ENCODE peak calls at places on chromosomes 16 and 17, in five cellular contexts. W is H9, Q is neuronal stem cell, M is mesenchymal stem cell, H is IMR-90. J is an unnamed sample.

GRCh38 chr17:31534223-31534888 is 142.9 kb downstream of the RAB11FIP4 start:
- DNase-seq in M (no peak), W (no peak), Q (no peak), H (peak; percentile 22), J (peak; percentile 66)

GRCh38 chr17:58323420-58324408 is 4.9 kb downstream of the TSPOAP1 start:
- DNase-seq in M (no peak), H (no peak), Q (no peak), W (no peak), J (no peak)

GRCh38 chr16:13453325-13453724 is 466.6 kb upstream of the ERCC4 start:
- DNase-seq in M (no peak), H (no peak), Q (no peak), W (no peak), J (no peak)

GRCh38 chr17:60641810-60642220 is 35.8 kb upstream of the BCAS3 start:
- DNase-seq in M (peak; percentile 91), W (peak; percentile 79), H (peak; percentile 85), Q (peak; percentile 20), J (peak; percentile 80)

GRCh38 chr17:31269597-31269996 is 27.4 kb downstream of the OMG start:
- DNase-seq in M (peak; percentile 97), H (peak; percentile 97), Q (no peak), W (peak; percentile 65), J (peak; percentile 96)

GRCh38 chr17:53253956-53254597 is 568.6 kb upstream of the KIF2B start:
- DNase-seq in H (no peak), M (no peak), Q (no peak), W (no peak), J (no peak)

GRCh38 chr17:39618252-39618913 is 8.4 kb upstream of the PPP1R1B start:
- DNase-seq in H (no peak), M (peak; percentile 26), W (no peak), Q (no peak), J (no peak)

GRCh38 chr16:70656065-70656711 is 9.8 kb downstream of the IL34 start:
- DNase-seq in M (no peak), H (no peak), W (no peak), Q (no peak), J (no peak)

GRCh38 chr17:73311781-73312641 is at the start of gene CDC42EP4:
- DNase-seq in M (peak; percentile 96), H (peak; percentile 91), Q (peak; percentile 90), W (peak; percentile 99), J (peak; percentile 97)

GRCh38 chr16:21217121-21217520 is 5.7 kb upstream of the ZP2 start:
- DNase-seq in Q (no peak), H (no peak), W (no peak), M (no peak), J (no peak)

GRCh38 chr16:89115216-89115949 is 21.7 kb downstream of the ACSF3 start:
- DNase-seq in W (no peak), Q (no peak), M (no peak), H (no peak), J (no peak)

GRCh38 chr17:6159541-6160187 is 89.5 kb downstream of the WSCD1 start:
- DNase-seq in Q (no peak), M (no peak), H (no peak), W (peak; percentile 21), J (no peak)

GRCh38 chr17:82098169-82098938 is at the start of gene FASN:
- DNase-seq in H (peak; percentile 93), W (peak; percentile 97), Q (peak; percentile 95), M (peak; percentile 95), J (peak; percentile 97)
- H3K27ac ChIP-seq in H (peak within 1 kb of the TSS; percentile 94), W (no peak within 1 kb of the TSS), Q (peak within 1 kb of the TSS; percentile 100), M (peak within 1 kb of the TSS; percentile 62), J (peak within 1 kb of the TSS; percentile 97)

DNA sequence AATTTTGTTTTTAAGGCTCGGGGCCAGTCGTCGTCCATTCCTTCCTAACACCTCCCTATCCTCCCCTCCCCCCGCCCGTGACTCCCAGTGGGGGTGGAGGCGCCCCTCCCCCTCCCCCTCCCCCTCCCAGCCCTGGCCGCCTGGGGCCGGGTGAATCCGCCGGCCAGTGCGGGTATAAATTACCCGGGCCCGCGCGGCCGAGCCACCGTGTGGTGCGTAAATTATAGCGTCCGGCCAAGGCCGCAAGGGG is 2.0 kb upstream of the GSE1 start:
- DNase-seq in W (no peak), M (peak; percentile 46), Q (no peak), H (no peak), J (no peak)
- H4K8ac ChIP-seq in W (no peak overlapping the region), M (peak overlapping the region; percentile 94), Q (no peak overlapping the region), H (no peak overlapping the region), J (no peak overlapping the region)

GRCh38 chr17:65855675-65856074 is 294.2 kb upstream of the AXIN2 start:
- DNase-seq in W (no peak), Q (no peak), M (no peak), H (no peak), J (no peak)

GRCh38 chr17:65851965-65852736 is 290.7 kb upstream of the AXIN2 start:
- DNase-seq in M (no peak), Q (no peak), W (no peak), H (no peak), J (no peak)

GRCh38 chr17:65857713-65858112 is 296.3 kb upstream of the AXIN2 start:
- DNase-seq in M (no peak), W (no peak), H (no peak), Q (no peak), J (no peak)

GRCh38 chr17:65855245-65855644 is 293.8 kb upstream of the AXIN2 start:
- DNase-seq in Q (no peak), W (no peak), H (peak; percentile 45), M (no peak), J (peak; percentile 89)

DNA sequence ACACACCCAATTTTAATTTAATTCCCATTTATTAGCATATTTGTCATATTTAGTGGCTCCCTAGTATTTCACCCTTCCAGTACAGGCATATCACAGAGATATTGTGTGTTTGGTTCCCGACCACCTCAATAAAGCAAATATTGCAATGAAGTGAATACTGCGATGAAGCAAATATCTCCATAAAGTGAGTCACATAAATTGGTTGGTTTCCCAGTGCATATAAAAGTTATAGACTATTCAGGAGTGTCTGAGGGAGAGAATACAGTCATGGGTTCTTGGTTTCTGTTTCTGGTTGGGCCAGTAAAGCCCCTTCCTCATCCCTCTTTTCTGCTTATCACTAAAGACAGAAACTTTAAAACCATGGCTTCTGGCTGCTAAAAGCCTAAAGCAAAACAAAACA is 295.4 kb upstream of the AXIN2 start:
- DNase-seq in Q (no peak), M (no peak), H (peak; percentile 22), W (no peak), J (no peak)
- H3K4me2 ChIP-seq in Q (no peak overlapping the region), M (no peak overlapping the region), H (no peak overlapping the region), W (no peak overlapping the region), J (no peak overlapping the region)

DNA sequence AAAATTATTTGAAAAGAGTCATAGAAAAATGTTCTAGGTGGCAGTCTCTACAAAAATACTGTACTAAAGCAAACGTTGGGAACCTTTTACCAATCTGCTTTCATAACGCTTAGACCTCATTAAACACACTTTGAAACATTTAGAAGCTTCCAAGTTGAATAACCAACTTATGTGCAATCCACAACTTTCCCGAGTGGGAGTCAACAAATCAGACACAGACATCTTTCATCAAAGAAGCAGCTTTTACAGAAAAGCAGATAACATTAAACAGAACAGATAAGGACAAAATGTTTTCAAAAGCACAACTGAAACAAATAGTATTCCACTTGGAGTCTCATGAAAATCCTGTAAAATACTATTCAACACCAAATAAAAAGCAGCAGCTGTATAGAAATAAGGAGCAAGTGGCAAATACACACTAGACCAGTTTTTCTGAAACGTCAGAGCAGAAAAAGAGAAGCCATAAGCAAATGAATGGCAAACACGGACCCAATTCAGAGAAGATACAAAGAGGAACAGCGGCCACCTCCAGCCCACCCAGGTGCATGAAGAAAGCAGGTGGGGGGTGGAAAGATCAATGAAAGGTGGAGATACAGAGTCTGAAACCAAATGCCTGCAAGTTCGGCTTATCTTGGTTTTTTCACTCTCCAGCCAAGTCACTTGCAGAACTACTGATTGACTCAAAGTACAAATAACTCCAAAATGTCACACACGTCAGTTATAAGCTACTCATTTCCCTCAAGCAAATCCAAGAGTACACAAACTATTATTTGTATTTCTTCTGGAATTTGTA is 18.4 kb upstream of the FBF1 start:
- DNase-seq in H (no peak), Q (no peak), W (no peak), M (no peak), J (peak; percentile 76)
- H3K27ac ChIP-seq in H (no peak overlapping the region), Q (no peak overlapping the region), W (no peak overlapping the region), M (no peak overlapping the region), J (peak overlapping the region; percentile 28)

DNA sequence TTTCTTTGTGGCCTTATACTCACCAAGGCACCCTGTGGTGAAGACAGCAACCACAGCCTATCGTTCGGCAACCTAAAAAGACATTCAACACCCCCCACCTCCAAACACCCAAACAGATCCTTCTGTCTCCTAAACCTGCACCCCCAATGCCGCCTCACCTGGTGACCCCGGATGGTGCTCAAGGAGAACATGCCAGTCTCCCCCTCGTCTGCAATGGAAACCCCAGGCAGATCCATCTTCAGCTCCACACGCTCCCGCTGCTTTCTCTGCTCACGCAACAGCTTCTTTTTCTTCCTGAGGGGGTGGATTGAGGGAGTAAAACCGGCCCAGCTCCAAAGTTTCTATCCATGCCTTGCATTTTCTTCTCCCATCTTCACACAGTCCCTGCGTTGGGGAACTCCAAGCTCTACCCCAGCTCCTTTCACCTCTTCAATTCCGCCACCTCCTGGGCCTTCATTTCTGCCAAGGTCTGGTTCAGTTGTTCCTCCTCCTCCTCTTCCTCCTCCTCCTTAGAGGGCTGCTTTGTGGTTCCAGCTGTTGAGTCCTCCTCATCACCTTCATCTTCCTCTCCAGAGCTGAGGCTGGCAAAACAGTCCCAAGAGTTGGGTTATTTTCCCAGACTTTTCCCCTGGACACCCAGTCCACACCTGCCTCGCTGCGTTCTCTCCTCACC is 3.4 kb upstream of the PSMC5 start:
- DNase-seq in W (no peak), Q (no peak), H (no peak), M (no peak), J (no peak)
- H4K8ac ChIP-seq in W (no peak overlapping the region), Q (no peak overlapping the region), H (no peak overlapping the region), M (no peak overlapping the region), J (no peak overlapping the region)

GRCh38 chr16:80910434-80910833 is 96.3 kb downstream of the CMC2 start:
- DNase-seq in Q (no peak), M (no peak), W (no peak), H (no peak), J (no peak)

GRCh38 chr16:80913397-80913796 is 93.3 kb downstream of the CMC2 start:
- DNase-seq in H (no peak), M (no peak), W (no peak), Q (no peak), J (no peak)

GRCh38 chr16:80915079-80915450 is 91.6 kb downstream of the CMC2 start:
- DNase-seq in Q (no peak), W (no peak), M (no peak), H (no peak), J (no peak)

GRCh38 chr16:80914379-80915078 is 92.2 kb downstream of the CMC2 start:
- DNase-seq in Q (no peak), M (no peak), H (no peak), W (no peak), J (no peak)

DNA sequence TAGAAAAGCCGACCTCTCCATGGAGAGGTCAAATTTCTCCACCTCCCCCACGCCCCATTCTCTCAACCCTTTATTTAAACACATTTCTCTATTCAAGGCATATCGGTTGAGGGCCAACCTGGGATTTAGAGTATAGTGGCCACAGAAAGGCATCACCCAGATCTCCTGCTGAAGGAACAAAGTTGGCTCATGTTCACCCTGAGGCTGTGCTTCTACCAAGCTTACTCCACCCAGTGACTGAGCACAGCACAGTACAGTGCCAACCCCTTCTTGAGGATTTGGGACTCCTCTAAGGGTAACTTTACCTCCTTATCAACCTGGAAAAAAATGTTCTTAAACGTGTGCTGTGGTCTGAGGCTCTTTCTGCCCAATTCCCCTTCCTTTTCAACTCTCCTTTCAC is 94.0 kb downstream of the CMC2 start:
- DNase-seq in Q (no peak), W (no peak), H (no peak), M (no peak), J (no peak)
- H3K4me2 ChIP-seq in Q (no peak overlapping the region), W (no peak overlapping the region), H (no peak overlapping the region), M (no peak overlapping the region), J (no peak overlapping the region)

GRCh38 chr16:5349661-5350060 is 252.1 kb upstream of the EEF2KMT start:
- DNase-seq in H (no peak), Q (no peak), M (no peak), W (peak; percentile 40), J (peak; percentile 22)
- H3K27ac ChIP-seq in H (no peak overlapping the region), Q (no peak overlapping the region), M (no peak overlapping the region), W (no peak overlapping the region), J (no peak overlapping the region)